ENCODE peak calls at places on chromosomes 11 and 22, in eight cellular contexts. I is GM04503; Q is EL; A is skeletal muscle cell; V is amniotic stem cell; E is left ventricle myocardium inferior; F is effector CD4-positive, alpha-beta T cell; T is stimulated activated CD8-positive, alpha-beta memory T cell treated with anti-CD3 and anti-CD28 coated beads, Interleukin-4, amount 100 ng/mL, for 4 hours. W is an unnamed sample.

GRCh38 chr11:119509969-119510401 is 87.0 kb upstream of the THY1 start:
- DNase-seq in Q (peak), I (peak), T (no peak), A (peak), F (no peak), V (peak), E (peak), W (peak)

GRCh38 chr11:76704171-76704948 is 33.8 kb upstream of the LRRC32 start:
- DNase-seq in Q (no peak), I (no peak), T (no peak), F (no peak), V (no peak), A (no peak), E (no peak), W (no peak)

GRCh38 chr22:27603823-27604190 is 197.7 kb downstream of the MN1 start:
- DNase-seq in Q (no peak), I (no peak), E (no peak), F (no peak), V (no peak), A (no peak), T (no peak), W (no peak)

GRCh38 chr11:12723410-12724297 is 49.4 kb downstream of the TEAD1 start:
- DNase-seq in I (no peak), F (no peak), A (no peak), T (no peak), Q (peak), E (no peak), V (no peak), W (no peak)

GRCh38 chr11:17531818-17532131 is 12.4 kb downstream of the USH1C start:
- DNase-seq in T (no peak), I (peak), Q (peak), A (peak), V (no peak), E (no peak), F (no peak), W (no peak)

GRCh38 chr11:64206457-64207246 is at the start of gene FERMT3:
- DNase-seq in T (no peak), V (no peak), A (no peak), E (peak), I (no peak), Q (no peak), F (peak), W (peak)

GRCh38 chr11:92808009-92808408 is 161.4 kb upstream of the MTNR1B start:
- DNase-seq in E (no peak), Q (no peak), V (no peak), I (no peak), A (no peak), F (no peak), T (no peak), W (no peak)

GRCh38 chr11:129248618-129249017 is 56.5 kb upstream of the ARHGAP32 start:
- DNase-seq in T (no peak), E (no peak), F (no peak), A (no peak), Q (peak), I (no peak), V (no peak), W (no peak)

GRCh38 chr11:45141631-45142030 is 4.8 kb upstream of the PRDM11 start:
- DNase-seq in I (no peak), A (no peak), F (no peak), E (no peak), Q (no peak), V (no peak), T (no peak), W (no peak)

GRCh38 chr11:94275961-94276360 is 28.4 kb upstream of the IZUMO1R start:
- DNase-seq in E (no peak), A (no peak), Q (no peak), T (no peak), F (no peak), V (no peak), I (no peak), W (no peak)

GRCh38 chr11:126900349-126900748 is 100.2 kb downstream of the KIRREL3 start:
- DNase-seq in F (no peak), A (no peak), E (no peak), T (no peak), I (no peak), V (no peak), Q (no peak), W (no peak)

GRCh38 chr11:99098751-99099150 is 78.0 kb downstream of the CNTN5 start:
- DNase-seq in F (no peak), V (no peak), E (no peak), Q (no peak), T (no peak), A (peak), I (no peak), W (no peak)

GRCh38 chr11:9121397-9121796 is 30.0 kb upstream of the SCUBE2 start:
- DNase-seq in F (no peak), E (no peak), T (no peak), A (no peak), V (no peak), I (no peak), Q (no peak), W (no peak)

GRCh38 chr11:46513934-46514342 is 79.9 kb downstream of the AMBRA1 start:
- DNase-seq in T (no peak), Q (peak), F (no peak), A (no peak), E (peak), I (no peak), V (no peak), W (no peak)

GRCh38 chr11:114064216-114064615 is 4.7 kb downstream of the ZBTB16 start:
- DNase-seq in V (no peak), A (no peak), T (no peak), Q (no peak), F (no peak), E (no peak), I (no peak), W (no peak)

GRCh38 chr11:2474059-2474901 is 29.5 kb downstream of the KCNQ1 start:
- DNase-seq in F (no peak), T (no peak), I (no peak), Q (no peak), V (no peak), A (no peak), E (peak), W (no peak)

GRCh38 chr22:35894464-35894878 is 134.2 kb downstream of the RBFOX2 start:
- DNase-seq in E (no peak), A (no peak), T (no peak), I (no peak), F (no peak), V (no peak), Q (no peak), W (no peak)

GRCh38 chr22:50161508-50162390 is 8.8 kb upstream of the PANX2 start:
- DNase-seq in E (no peak), A (no peak), V (no peak), Q (no peak), F (no peak), I (no peak), T (no peak), W (no peak)

GRCh38 chr11:129766858-129767604 is 48.6 kb upstream of the TMEM45B start:
- DNase-seq in F (no peak), Q (peak), A (no peak), T (no peak), V (no peak), I (no peak), E (no peak), W (peak)

GRCh38 chr11:109062445-109062844 is 359.5 kb upstream of the C11orf87 start:
- DNase-seq in T (no peak), V (no peak), Q (peak), A (peak), I (no peak), E (no peak), F (no peak), W (no peak)

GRCh38 chr11:278001-278951 is at the start of gene NLRP6:
- DNase-seq in I (no peak), E (no peak), Q (no peak), F (no peak), V (no peak), T (no peak), A (no peak), W (no peak)

GRCh38 chr22:39246217-39246616 is 1.4 kb upstream of the PDGFB start:
- DNase-seq in Q (no peak), A (no peak), V (no peak), T (no peak), F (no peak), I (no peak), E (no peak), W (no peak)

GRCh38 chr22:19038164-19038546 is 84.1 kb downstream of the DGCR2 start:
- DNase-seq in A (no peak), V (no peak), Q (no peak), E (no peak), T (no peak), F (no peak), I (no peak), W (no peak)

GRCh38 chr22:27438271-27438980 is 363.1 kb downstream of the MN1 start:
- DNase-seq in Q (peak), F (no peak), A (no peak), T (no peak), E (no peak), I (no peak), V (no peak), W (no peak)

GRCh38 chr11:116180806-116181600 is 591.8 kb downstream of the BUD13 start:
- DNase-seq in T (no peak), V (no peak), F (no peak), Q (no peak), I (no peak), E (no peak), A (no peak), W (no peak)

GRCh38 chr11:49405743-49406142 is 197.3 kb upstream of the FOLH1 start:
- DNase-seq in T (no peak), E (no peak), A (no peak), V (no peak), I (no peak), F (no peak), Q (no peak), W (no peak)

GRCh38 chr11:9955387-9955786 is 291.5 kb downstream of the SWAP70 start:
- DNase-seq in F (no peak), V (no peak), E (no peak), A (no peak), T (no peak), I (no peak), Q (peak), W (no peak)

GRCh38 chr22:36528336-36528735 is 630 bp downstream of the EIF3D start:
- DNase-seq in Q (peak), I (no peak), A (no peak), V (no peak), E (no peak), F (no peak), T (no peak), W (peak)

GRCh38 chr22:50267591-50268390 is 2.4 kb downstream of the MAPK11 start:
- DNase-seq in V (no peak), T (no peak), I (no peak), F (peak), Q (peak), E (peak), A (no peak), W (peak)